ENCODE peak calls at places on chromosomes 2 and 18, in four cellular contexts. One of them, this sample, is unnamed.

GRCh38 chr2:66440692-66441091 is 5.8 kb downstream of the MEIS1 start:
- DNase-seq in chondrocyte: no peak
- DNase-seq in left ventricle myocardium inferior: peak; percentile 25
- DNase-seq in GM06990: no peak
- DNase-seq in this sample: no peak

GRCh38 chr2:234723400-234723799 is 226.5 kb upstream of the ARL4C start:
- DNase-seq in chondrocyte: no peak
- DNase-seq in left ventricle myocardium inferior: no peak
- DNase-seq in GM06990: no peak
- DNase-seq in this sample: no peak

GRCh38 chr18:41703744-41704530 is 251.1 kb upstream of the PIK3C3 start:
- DNase-seq in chondrocyte: no peak
- DNase-seq in left ventricle myocardium inferior: no peak
- DNase-seq in GM06990: no peak
- DNase-seq in this sample: no peak

GRCh38 chr2:69830045-69830905 is 815 bp downstream of the GMCL1 start:
- DNase-seq in chondrocyte: no peak
- DNase-seq in left ventricle myocardium inferior: peak; percentile 16
- DNase-seq in GM06990: peak; percentile 67
- DNase-seq in this sample: peak; percentile 31

GRCh38 chr2:25756444-25757022 is 83.2 kb upstream of the DTNB start:
- DNase-seq in chondrocyte: no peak
- DNase-seq in left ventricle myocardium inferior: no peak
- DNase-seq in GM06990: no peak
- DNase-seq in this sample: no peak

GRCh38 chr2:16128746-16129610 is 188.6 kb downstream of the MYCN start:
- DNase-seq in chondrocyte: no peak
- DNase-seq in left ventricle myocardium inferior: no peak
- DNase-seq in GM06990: no peak
- DNase-seq in this sample: no peak

GRCh38 chr18:37671530-37671929 is 105.9 kb upstream of the CELF4 start:
- DNase-seq in chondrocyte: no peak
- DNase-seq in left ventricle myocardium inferior: no peak
- DNase-seq in GM06990: no peak
- DNase-seq in this sample: no peak

GRCh38 chr18:46407471-46408166 is 249.4 kb downstream of the LOXHD1 start:
- DNase-seq in chondrocyte: no peak
- DNase-seq in left ventricle myocardium inferior: no peak
- DNase-seq in GM06990: no peak
- DNase-seq in this sample: no peak

GRCh38 chr2:42905341-42906114 is 113.1 kb upstream of the HAAO start:
- DNase-seq in chondrocyte: no peak
- DNase-seq in left ventricle myocardium inferior: no peak
- DNase-seq in GM06990: no peak
- DNase-seq in this sample: no peak

GRCh38 chr2:217551229-217551909 is 451.4 kb downstream of the TNS1 start:
- DNase-seq in chondrocyte: no peak
- DNase-seq in left ventricle myocardium inferior: no peak
- DNase-seq in GM06990: no peak
- DNase-seq in this sample: no peak

GRCh38 chr18:13716916-13717315 is 9.4 kb downstream of the FAM210A start:
- DNase-seq in chondrocyte: no peak
- DNase-seq in left ventricle myocardium inferior: no peak
- DNase-seq in GM06990: no peak
- DNase-seq in this sample: no peak

GRCh38 chr2:155310589-155310988 is 612.1 kb downstream of the KCNJ3 start:
- DNase-seq in chondrocyte: no peak
- DNase-seq in left ventricle myocardium inferior: no peak
- DNase-seq in GM06990: no peak
- DNase-seq in this sample: no peak

GRCh38 chr18:8816233-8816632 is 110.9 kb downstream of the MTCL1 start:
- DNase-seq in chondrocyte: no peak
- DNase-seq in left ventricle myocardium inferior: no peak
- DNase-seq in GM06990: no peak
- DNase-seq in this sample: no peak

GRCh38 chr2:12318427-12319057 is 398.2 kb upstream of the TRIB2 start:
- DNase-seq in chondrocyte: no peak
- DNase-seq in left ventricle myocardium inferior: no peak
- DNase-seq in GM06990: no peak
- DNase-seq in this sample: no peak

GRCh38 chr18:63843008-63843407 is 44.5 kb upstream of the SERPINB2 start:
- DNase-seq in chondrocyte: no peak
- DNase-seq in left ventricle myocardium inferior: no peak
- DNase-seq in GM06990: no peak
- DNase-seq in this sample: no peak

GRCh38 chr18:63850010-63850409 is 37.5 kb upstream of the SERPINB2 start:
- DNase-seq in chondrocyte: no peak
- DNase-seq in left ventricle myocardium inferior: no peak
- DNase-seq in GM06990: no peak
- DNase-seq in this sample: peak; percentile 23

GRCh38 chr18:63848159-63848558 is 39.3 kb upstream of the SERPINB2 start:
- DNase-seq in chondrocyte: no peak
- DNase-seq in left ventricle myocardium inferior: no peak
- DNase-seq in GM06990: no peak
- DNase-seq in this sample: no peak

DNA sequence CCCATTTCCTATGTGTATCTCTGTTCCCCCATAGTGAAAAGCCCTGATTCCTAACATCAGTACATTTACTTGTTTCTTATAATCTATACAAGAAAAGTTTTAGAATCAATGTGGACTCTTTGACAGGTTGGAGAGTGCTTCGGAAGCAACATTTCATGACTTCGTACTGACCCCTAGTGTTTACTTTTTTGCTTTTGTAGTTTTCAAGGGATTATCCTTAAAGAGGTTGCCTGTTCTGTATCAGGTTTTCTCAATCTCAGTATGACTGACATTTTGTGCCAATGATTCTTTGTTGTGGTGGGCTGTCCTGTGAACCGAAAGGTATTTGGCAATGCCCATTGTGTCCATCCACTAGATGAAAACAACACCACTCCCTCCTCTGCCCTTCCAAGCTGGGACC is 43.3 kb upstream of the SERPINB2 start:
- DNase-seq in chondrocyte: no peak
- DNase-seq in left ventricle myocardium inferior: no peak
- DNase-seq in GM06990: no peak
- DNase-seq in this sample: peak; percentile 24
- TF ChIP-seq CTCF in chondrocyte: peak; percentile 80
- TF ChIP-seq CTCF in left ventricle myocardium inferior: peak; percentile 27
- TF ChIP-seq CTCF in GM06990: peak; percentile 52
- TF ChIP-seq CTCF in this sample: peak; percentile 64

GRCh38 chr18:70160075-70160678 is 45.3 kb downstream of the RTTN start:
- DNase-seq in chondrocyte: no peak
- DNase-seq in left ventricle myocardium inferior: no peak
- DNase-seq in GM06990: no peak
- DNase-seq in this sample: no peak
- TF ChIP-seq CTCF in chondrocyte: no peak
- TF ChIP-seq CTCF in left ventricle myocardium inferior: no peak
- TF ChIP-seq CTCF in GM06990: no peak
- TF ChIP-seq CTCF in this sample: no peak

GRCh38 chr18:50044402-50044801 is 150.5 kb downstream of the MYO5B start:
- DNase-seq in chondrocyte: no peak
- DNase-seq in left ventricle myocardium inferior: no peak
- DNase-seq in GM06990: no peak
- DNase-seq in this sample: no peak
- TF ChIP-seq CTCF in chondrocyte: peak; percentile 13
- TF ChIP-seq CTCF in left ventricle myocardium inferior: no peak
- TF ChIP-seq CTCF in GM06990: no peak
- TF ChIP-seq CTCF in this sample: no peak

GRCh38 chr18:58785171-58785805 is 79.4 kb upstream of the ZNF532 start:
- DNase-seq in chondrocyte: no peak
- DNase-seq in left ventricle myocardium inferior: no peak
- DNase-seq in GM06990: no peak
- DNase-seq in this sample: no peak
- TF ChIP-seq CTCF in chondrocyte: peak; percentile 39
- TF ChIP-seq CTCF in left ventricle myocardium inferior: no peak
- TF ChIP-seq CTCF in GM06990: no peak
- TF ChIP-seq CTCF in this sample: no peak

GRCh38 chr2:188316791-188317423 is 25.2 kb downstream of the GULP1 start:
- DNase-seq in chondrocyte: no peak
- DNase-seq in left ventricle myocardium inferior: no peak
- DNase-seq in GM06990: no peak
- DNase-seq in this sample: no peak
- TF ChIP-seq CTCF in chondrocyte: no peak
- TF ChIP-seq CTCF in left ventricle myocardium inferior: no peak
- TF ChIP-seq CTCF in GM06990: no peak
- TF ChIP-seq CTCF in this sample: no peak

This sample was measured in GM13977.